ENCODE peak calls at places on chromosomes 2 and 18, in four cellular contexts. N is activated effector memory CD4-positive, alpha-beta T cell treated with anti-CD3 and anti-CD28 coated beads, Interleukin-2, amount 50 U/mL, for 16 hours; Y is IMR-90; L is T-helper 9 cell. D is an unnamed sample.

GRCh38 chr2:160402997-160403979 is 90.3 kb downstream of the RBMS1 start:
- DNase-seq in L (no peak), N (no peak), Y (peak), D (no peak)

GRCh38 chr18:63444567-63444966 is 22.3 kb upstream of the VPS4B start:
- DNase-seq in N (no peak), Y (peak), L (no peak), D (no peak)

GRCh38 chr2:893311-893710 is 57.3 kb upstream of the SNTG2 start:
- DNase-seq in L (no peak), N (no peak), Y (no peak), D (no peak)

GRCh38 chr2:159713691-159714585 is 1.6 kb downstream of the MARCHF7 start:
- DNase-seq in L (no peak), N (no peak), Y (peak), D (no peak)

GRCh38 chr2:67997528-67998267 is 65.1 kb downstream of the C1D start:
- DNase-seq in N (no peak), L (no peak), Y (peak), D (peak)

GRCh38 chr2:235614176-235614860 is 120.5 kb downstream of the AGAP1 start:
- DNase-seq in N (no peak), Y (no peak), L (no peak), D (no peak)

GRCh38 chr2:9332136-9332852 is 91.0 kb downstream of the ITGB1BP1 start:
- DNase-seq in L (no peak), Y (no peak), N (no peak), D (no peak)

GRCh38 chr18:34866739-34867138 is 156.6 kb downstream of the DTNA start:
- DNase-seq in N (no peak), L (no peak), Y (peak), D (no peak)

GRCh38 chr2:196263181-196263747 is 91.9 kb upstream of the STK17B start:
- DNase-seq in L (peak), N (peak), Y (peak), D (no peak)

GRCh38 chr2:73776381-73776780 is 3.5 kb downstream of the DUSP11 start:
- DNase-seq in L (no peak), Y (no peak), N (no peak), D (no peak)

GRCh38 chr2:236959876-236960275 is 125.8 kb upstream of the COPS8 start:
- DNase-seq in L (no peak), N (no peak), Y (no peak), D (no peak)

GRCh38 chr2:70887550-70888229 is 48.0 kb upstream of the ATP6V1B1 start:
- DNase-seq in Y (no peak), N (peak), L (no peak), D (peak)

GRCh38 chr2:128832946-128833560 is 514.4 kb upstream of the HS6ST1 start:
- DNase-seq in N (no peak), L (no peak), Y (no peak), D (peak)

GRCh38 chr2:135299656-135300244 is 231.3 kb downstream of the ZRANB3 start:
- DNase-seq in N (no peak), Y (peak), L (no peak), D (no peak)

GRCh38 chr2:63679252-63679850 is 90.6 kb downstream of the MDH1 start:
- DNase-seq in L (no peak), N (no peak), Y (no peak), D (no peak)

GRCh38 chr2:30454571-30454970 is 7.5 kb downstream of the LCLAT1 start:
- DNase-seq in Y (peak), L (no peak), N (no peak), D (no peak)

GRCh38 chr2:197168705-197169104 is 141.9 kb downstream of the ANKRD44 start:
- DNase-seq in N (peak), Y (peak), L (peak), D (peak)

GRCh38 chr2:79984476-79984875 is 320.1 kb downstream of the LRRTM1 start:
- DNase-seq in L (no peak), N (no peak), Y (peak), D (no peak)

GRCh38 chr2:219996366-219996765 is 368.9 kb downstream of the SLC4A3 start:
- DNase-seq in Y (no peak), L (no peak), N (no peak), D (no peak)

GRCh38 chr2:187847245-187848208 is 293.3 kb upstream of the TFPI start:
- DNase-seq in L (no peak), N (no peak), Y (no peak), D (no peak)

GRCh38 chr2:49858113-49858490 is 703.8 kb upstream of the FSHR start:
- DNase-seq in Y (no peak), L (no peak), N (no peak), D (no peak)

GRCh38 chr2:201949036-201950012 is 84.3 kb upstream of the FZD7 start:
- DNase-seq in N (no peak), L (no peak), Y (peak), D (no peak)

GRCh38 chr18:48006415-48007175 is 76.1 kb upstream of the SMAD2 start:
- DNase-seq in N (no peak), L (no peak), Y (no peak), D (no peak)

GRCh38 chr2:200308421-200309295 is 2.2 kb downstream of the SPATS2L start:
- DNase-seq in L (no peak), N (no peak), Y (peak), D (no peak)

GRCh38 chr2:198084136-198084535 is 279.7 kb downstream of the PLCL1 start:
- DNase-seq in Y (no peak), N (no peak), L (no peak), D (no peak)

GRCh38 chr2:148282201-148282600 is 261.3 kb downstream of the MBD5 start:
- DNase-seq in Y (peak), L (no peak), N (no peak), D (no peak)

D was measured in NCI-H345.